ENCODE peak calls at places on chromosomes 7 and 10, in five cellular contexts. Y is Peyer's patch, T is aorta, A is lung, M is tibial artery. G is an unnamed sample.

GRCh38 chr10:99530108-99531025 is 2.4 kb upstream of the NKX2-3 start:
- DNase-seq in Y (no peak), T (no peak), A (no peak), M (no peak), G (no peak)

GRCh38 chr10:42941790-42942189 is 135.1 kb upstream of the RET start:
- DNase-seq in Y (no peak), T (no peak), A (no peak), M (no peak), G (peak)

GRCh38 chr10:43073191-43073590 is 3.7 kb upstream of the RET start:
- DNase-seq in Y (no peak), T (no peak), A (no peak), M (no peak), G (no peak)

GRCh38 chr10:16408379-16408778 is 28.4 kb upstream of the PTER start:
- DNase-seq in Y (no peak), T (no peak), A (no peak), M (no peak), G (no peak)

GRCh38 chr10:79441433-79441832 is 4.0 kb downstream of the ZCCHC24 start:
- DNase-seq in Y (no peak), T (no peak), A (no peak), M (no peak), G (no peak)

GRCh38 chr10:77667426-77668324 is 30.1 kb upstream of the KCNMA1 start:
- DNase-seq in Y (no peak), T (no peak), A (no peak), M (no peak), G (no peak)

GRCh38 chr7:114628362-114628761 is 213.7 kb downstream of the FOXP2 start:
- DNase-seq in Y (no peak), T (no peak), A (no peak), M (no peak), G (no peak)

GRCh38 chr7:108455524-108455832 is 758 bp downstream of the NRCAM start:
- DNase-seq in Y (no peak), T (no peak), A (no peak), M (no peak), G (no peak)

GRCh38 chr10:104260775-104261115 is 6.1 kb downstream of the GSTO1 start:
- DNase-seq in Y (no peak), T (no peak), A (no peak), M (no peak), G (no peak)

GRCh38 chr7:3229904-3230470 is 71.1 kb upstream of the SDK1 start:
- DNase-seq in Y (no peak), T (no peak), A (no peak), M (no peak), G (no peak)

GRCh38 chr7:142808802-142809583 is 38.2 kb downstream of the PRSS2 start:
- DNase-seq in Y (peak), T (peak), A (no peak), M (no peak), G (peak)

GRCh38 chr10:129057856-129058663 is 409.0 kb upstream of the MGMT start:
- DNase-seq in Y (peak), T (no peak), A (no peak), M (no peak), G (peak)

GRCh38 chr7:100219271-100219737 is 445 bp upstream of the PVRIG start:
- DNase-seq in Y (no peak), T (peak), A (no peak), M (no peak), G (no peak)

GRCh38 chr7:50153141-50153540 is 60.1 kb upstream of the ZPBP start:
- DNase-seq in Y (no peak), T (no peak), A (no peak), M (no peak), G (no peak)

GRCh38 chr10:102702742-102703141 is 11.5 kb downstream of the ARL3 start:
- DNase-seq in Y (no peak), T (no peak), A (no peak), M (no peak), G (no peak)

GRCh38 chr10:110609592-110609991 is 34.5 kb upstream of the RBM20 start:
- DNase-seq in Y (no peak), T (no peak), A (no peak), M (no peak), G (no peak)

GRCh38 chr10:87546971-87547413 is 42.3 kb downstream of the MINPP1 start:
- DNase-seq in Y (no peak), T (peak), A (no peak), M (peak), G (peak)

GRCh38 chr7:347001-347590 is 57.1 kb downstream of the FOXL3 start:
- DNase-seq in Y (no peak), T (no peak), A (no peak), M (no peak), G (no peak)

GRCh38 chr10:124356706-124357582 is 61.8 kb downstream of the OAT start:
- DNase-seq in Y (no peak), T (no peak), A (no peak), M (no peak), G (peak)

GRCh38 chr7:15648461-15648961 is 38.0 kb downstream of the MEOX2 start:
- DNase-seq in Y (no peak), T (no peak), A (no peak), M (no peak), G (no peak)

GRCh38 chr7:103348452-103348851 is 1.0 kb downstream of the PSMC2 start:
- DNase-seq in Y (no peak), T (no peak), A (no peak), M (no peak), G (no peak)

GRCh38 chr7:122433765-122434164 is 129.2 kb upstream of the FEZF1 start:
- DNase-seq in Y (no peak), T (no peak), A (no peak), M (no peak), G (no peak)

GRCh38 chr10:102729090-102730026 is 14.4 kb upstream of the WBP1L start:
- DNase-seq in Y (peak), T (peak), A (peak), M (peak), G (peak)

GRCh38 chr10:44352316-44353127 is 32.4 kb downstream of the CXCL12 start:
- DNase-seq in Y (peak), T (peak), A (no peak), M (peak), G (no peak)

GRCh38 chr10:61847640-61848039 is 53.9 kb upstream of the ARID5B start:
- DNase-seq in Y (no peak), T (no peak), A (no peak), M (no peak), G (no peak)

GRCh38 chr7:22208806-22209205 is 148.1 kb downstream of the RAPGEF5 start:
- DNase-seq in Y (no peak), T (no peak), A (no peak), M (no peak), G (no peak)

GRCh38 chr10:4780782-4781181 is 45.2 kb upstream of the AKR1E2 start:
- DNase-seq in Y (no peak), T (no peak), A (no peak), M (no peak), G (no peak)

GRCh38 chr7:137606061-137606674 is 240.6 kb downstream of the DGKI start:
- DNase-seq in Y (no peak), T (no peak), A (no peak), M (no peak), G (no peak)

GRCh38 chr10:31315453-31315852 is 3.6 kb upstream of the ZEB1 start:
- DNase-seq in Y (no peak), T (no peak), A (no peak), M (no peak), G (no peak)

GRCh38 chr7:1592299-1592842 is 22.5 kb upstream of the PSMG3 start:
- DNase-seq in Y (no peak), T (no peak), A (no peak), M (no peak), G (no peak)

DNA sequence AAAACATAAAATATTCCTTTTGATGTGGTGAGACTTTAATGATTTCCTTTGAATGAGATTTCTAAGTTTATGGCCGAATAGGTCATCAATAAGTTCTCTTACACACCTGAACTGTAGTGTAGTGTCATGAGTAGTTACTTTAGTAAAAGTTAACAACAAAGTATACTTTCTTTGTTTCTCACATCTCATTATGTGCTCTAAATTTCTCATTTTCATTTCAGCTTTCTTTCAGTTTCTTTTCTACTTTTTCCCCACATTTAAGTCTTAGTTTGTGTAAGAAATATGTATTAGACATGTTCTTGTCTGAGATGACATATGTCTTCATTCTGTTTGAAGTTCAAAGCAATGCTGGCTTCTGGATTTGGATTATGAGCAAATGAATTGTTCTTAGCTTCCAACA is 348.1 kb downstream of the ANKRD7 start:
- DNase-seq in Y (no peak), T (no peak), A (no peak), M (no peak), G (no peak)
- H3K4me3 ChIP-seq in Y (no peak), T (no peak), A (no peak), M (no peak), G (no peak)

DNA sequence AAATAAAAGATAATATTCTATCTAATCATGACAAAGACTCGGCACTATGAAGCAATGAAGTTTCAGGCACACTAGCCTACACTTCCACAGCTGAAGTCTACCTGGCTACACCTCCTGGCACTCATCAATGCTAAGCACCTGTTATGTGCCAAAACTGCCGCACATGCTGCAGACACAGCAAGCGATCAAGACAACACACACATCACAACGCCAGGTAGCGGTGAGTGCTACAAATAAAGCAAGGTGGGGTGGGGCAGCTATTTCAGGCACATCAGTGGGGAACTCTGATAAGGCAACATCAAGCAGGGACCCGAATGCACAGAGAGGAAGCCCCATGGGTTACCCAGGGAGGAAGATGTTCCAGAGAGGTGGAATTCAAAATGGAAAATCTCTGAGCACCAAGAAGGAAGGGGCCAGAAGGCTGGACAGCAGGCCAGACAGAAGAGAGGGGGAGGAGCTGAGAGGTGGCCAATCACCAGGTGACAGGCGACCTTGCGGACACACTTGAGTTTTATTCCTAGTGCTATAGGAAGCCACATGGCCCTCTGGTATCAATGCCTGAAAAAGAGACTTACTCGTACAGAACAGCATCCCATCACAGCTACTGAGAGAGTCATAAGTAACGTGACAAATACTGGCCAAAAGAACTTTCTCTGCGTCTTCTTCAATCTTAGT is 8.1 kb downstream of the PSAP start:
- DNase-seq in Y (no peak), T (peak), A (no peak), M (no peak), G (no peak)
- H3K27ac ChIP-seq in Y (no peak), T (no peak), A (no peak), M (no peak), G (no peak)

DNA sequence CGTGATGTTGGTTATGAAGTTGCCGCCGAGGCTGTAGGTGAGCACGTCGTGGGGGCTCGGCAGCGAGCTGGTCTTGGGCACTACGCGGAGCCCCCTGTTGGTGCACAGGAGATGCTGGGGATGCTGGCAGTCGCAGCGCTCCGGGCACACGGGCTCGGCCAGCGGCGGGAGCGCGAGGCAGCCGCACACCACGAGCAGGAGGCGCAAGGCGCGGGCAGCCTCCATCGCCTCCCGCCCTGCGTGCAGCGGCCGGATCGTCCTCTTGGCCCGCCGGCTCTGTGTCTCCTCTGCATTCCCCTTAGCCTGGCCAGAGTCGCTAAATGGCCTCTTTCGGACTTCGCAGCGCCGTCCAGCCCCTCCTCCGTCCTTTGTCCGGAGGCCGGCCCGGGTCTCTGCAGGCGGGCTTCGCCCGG is 302 bp downstream of the TRIL start:
- DNase-seq in Y (no peak), T (peak), A (no peak), M (no peak), G (no peak)
- H3K4me3 ChIP-seq in Y (peak), T (peak), A (no peak), M (peak), G (peak)

GRCh38 chr7:28958946-28959417 is 852 bp upstream of the TRIL start:
- DNase-seq in Y (no peak), T (no peak), A (no peak), M (no peak), G (no peak)
- H3K27ac ChIP-seq in Y (peak), T (no peak), A (peak), M (peak), G (no peak)

DNA sequence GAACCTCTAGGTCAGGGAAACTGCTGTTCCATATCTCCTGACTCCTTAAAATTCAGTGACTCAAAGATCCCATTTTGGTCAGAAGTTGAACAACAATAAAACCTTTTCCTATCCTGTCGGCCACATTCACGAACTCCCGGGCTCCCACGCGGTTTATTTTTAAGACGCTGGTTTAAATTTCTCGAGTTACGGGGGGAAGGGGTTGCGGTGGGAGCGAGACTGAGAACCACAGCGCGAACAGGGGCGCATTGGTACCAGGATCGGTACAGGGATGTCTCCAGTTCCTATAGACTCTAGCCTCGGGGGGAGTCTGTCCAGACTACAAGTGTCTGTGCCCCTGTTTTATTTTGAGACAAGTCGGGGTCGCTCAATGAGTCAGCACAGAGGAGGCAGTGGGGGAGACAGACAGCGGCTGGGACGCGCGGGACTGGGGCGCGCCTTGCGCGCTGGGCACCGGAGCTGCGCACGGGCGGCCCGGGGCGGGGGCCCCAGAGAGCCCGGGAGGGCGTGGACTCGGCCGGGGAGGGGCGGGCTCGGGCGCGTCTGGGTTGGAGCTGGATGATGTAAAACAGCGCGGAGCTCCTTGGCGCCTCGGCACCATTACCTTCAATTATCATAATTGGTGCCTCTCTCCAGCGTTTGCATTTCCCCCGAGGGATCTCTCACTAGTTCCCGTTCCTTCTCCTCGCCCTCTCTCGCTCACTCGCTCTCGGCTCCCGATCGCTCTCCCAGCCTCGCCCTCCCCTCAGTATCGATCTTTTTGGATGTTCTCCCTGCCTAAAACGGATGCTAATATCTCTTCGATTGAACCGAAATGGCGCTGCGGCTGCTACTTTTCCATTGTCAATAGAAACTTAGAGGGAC is 8.7 kb upstream of the BAMBI start:
- DNase-seq in Y (peak), T (peak), A (peak), M (peak), G (peak)
- H3K4me3 ChIP-seq in Y (peak), T (peak), A (no peak), M (peak), G (peak)

DNA sequence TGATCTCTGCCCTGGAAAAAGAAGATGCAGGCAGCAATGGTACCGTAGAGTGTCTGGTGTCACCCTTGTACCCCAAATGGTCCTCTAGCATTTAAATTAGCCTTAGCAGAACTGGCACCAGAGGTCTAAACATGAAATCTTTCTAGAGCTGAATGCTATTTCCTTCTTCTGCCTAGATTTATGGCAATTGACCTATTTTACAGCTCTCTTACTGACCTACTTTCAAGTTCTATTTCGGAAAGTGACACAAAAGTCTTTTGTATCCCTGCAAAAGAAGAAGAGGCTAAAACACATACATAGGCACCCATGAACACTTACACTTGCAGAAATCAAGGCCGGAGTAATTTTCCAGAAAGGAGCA is 10.1 kb upstream of the ADAM12 start:
- DNase-seq in Y (no peak), T (no peak), A (no peak), M (no peak), G (no peak)
- H3K27ac ChIP-seq in Y (no peak), T (no peak), A (no peak), M (no peak), G (no peak)